ENCODE peak calls at places on chromosomes 5 and 9, in seven cellular contexts. N is endothelial cell of umbilical vein, G is GM10248, Y is aorta, Z is COR-L47, B is glomerular endothelial cell, I is astrocyte. F is an unnamed sample.

GRCh38 chr9:89915187-89915586 is 310.4 kb downstream of the GADD45G start:
- DNase-seq in Y (no peak), I (no peak), G (no peak), Z (no peak), B (no peak), N (no peak), F (no peak)

GRCh38 chr9:83336696-83337095 is 201.5 kb downstream of the FRMD3 start:
- DNase-seq in Z (no peak), G (no peak), B (no peak), I (peak), Y (no peak), N (no peak), F (no peak)

GRCh38 chr5:54590824-54591223 is 73.3 kb downstream of the SNX18 start:
- DNase-seq in N (no peak), I (no peak), G (no peak), B (no peak), Z (no peak), Y (no peak), F (no peak)

GRCh38 chr9:129398901-129399300 is 220.8 kb upstream of the IER5L start:
- DNase-seq in B (no peak), G (no peak), Y (peak), Z (no peak), I (no peak), N (no peak), F (no peak)

GRCh38 chr5:100647461-100648230 is 112.5 kb downstream of the FAM174A start:
- DNase-seq in I (peak), Z (peak), G (peak), B (no peak), N (peak), Y (no peak), F (no peak)

GRCh38 chr5:113075019-113075418 is 98.4 kb downstream of the DCP2 start:
- DNase-seq in Z (no peak), I (no peak), G (no peak), Y (no peak), N (no peak), B (no peak), F (no peak)

GRCh38 chr9:34507966-34508365 is 14.8 kb downstream of the ENHO start:
- DNase-seq in Y (no peak), Z (no peak), N (no peak), I (no peak), B (no peak), G (no peak), F (no peak)

GRCh38 chr5:90096415-90097081 is 313.0 kb downstream of the CETN3 start:
- DNase-seq in B (peak), G (no peak), N (peak), Z (no peak), Y (no peak), I (peak), F (no peak)

GRCh38 chr5:176528761-176529115 is 8.5 kb downstream of the RNF44 start:
- DNase-seq in B (no peak), Z (no peak), N (no peak), Y (no peak), G (no peak), I (no peak), F (no peak)

GRCh38 chr9:124455820-124456219 is 5.6 kb downstream of the ADGRD2 start:
- DNase-seq in G (no peak), N (no peak), I (no peak), Z (no peak), Y (peak), B (no peak), F (no peak)

GRCh38 chr5:93658044-93658443 is 75.0 kb downstream of the NR2F1 start:
- DNase-seq in G (no peak), N (no peak), Y (no peak), B (no peak), I (peak), Z (no peak), F (no peak)

GRCh38 chr5:103475629-103476240 is 86.9 kb downstream of the NUDT12 start:
- DNase-seq in N (peak), B (peak), I (peak), G (peak), Y (no peak), Z (peak), F (no peak)

GRCh38 chr5:59496524-59497134 is 396.9 kb downstream of the PDE4D start:
- DNase-seq in G (peak), B (no peak), Z (no peak), Y (no peak), I (no peak), N (peak), F (no peak)

GRCh38 chr9:6413365-6414263 is 615 bp downstream of the UHRF2 start:
- DNase-seq in N (no peak), Y (peak), I (no peak), G (no peak), B (no peak), Z (peak), F (no peak)

GRCh38 chr9:136001231-136001630 is 40.1 kb upstream of the UBAC1 start:
- DNase-seq in Z (no peak), B (no peak), N (no peak), I (no peak), Y (no peak), G (no peak), F (no peak)

F was measured in GM12864.